ENCODE peak calls at places on chromosome 18, in seven cellular contexts. E is stomach, G is natural killer cell, V is fibroblast of lung, Y is PC-3, X is osteocyte, S is nephron progenitor cell. I is an unnamed sample.

GRCh38 chr18:61569176-61569892 is 236.1 kb downstream of the CDH20 start:
- DNase-seq in V (peak; percentile 89), Y (peak; percentile 58), E (no peak), X (peak; percentile 87), S (no peak), G (no peak), I (no peak)

GRCh38 chr18:22477222-22477621 is 59.5 kb upstream of the CTAGE1 start:
- DNase-seq in V (no peak), G (no peak), S (no peak), E (no peak), X (no peak), Y (no peak), I (no peak)

GRCh38 chr18:23828426-23828825 is 139.2 kb downstream of the LAMA3 start:
- DNase-seq in Y (peak; percentile 88), V (peak; percentile 77), G (peak; percentile 40), X (no peak), E (no peak), S (no peak), I (no peak)

GRCh38 chr18:13725566-13726227 is 661 bp downstream of the FAM210A start:
- DNase-seq in G (no peak), E (no peak), X (no peak), V (peak; percentile 8), S (no peak), Y (peak; percentile 21), I (no peak)

GRCh38 chr18:54228364-54228763 is 3.9 kb upstream of the MBD2 start:
- DNase-seq in Y (no peak), G (no peak), S (no peak), X (no peak), E (no peak), V (no peak), I (no peak)

GRCh38 chr18:58005885-58006523 is 38.0 kb upstream of the NEDD4L start:
- DNase-seq in V (peak; percentile 78), S (no peak), Y (peak; percentile 74), G (no peak), X (no peak), E (no peak), I (no peak)

GRCh38 chr18:61738042-61738441 is 154.8 kb downstream of the RNF152 start:
- DNase-seq in E (no peak), Y (no peak), G (no peak), S (no peak), V (no peak), X (no peak), I (no peak)

GRCh38 chr18:42174909-42175308 is 219.9 kb downstream of the PIK3C3 start:
- DNase-seq in V (peak; percentile 40), E (no peak), X (no peak), G (no peak), S (peak; percentile 50), Y (peak; percentile 6), I (peak; percentile 14)

GRCh38 chr18:22451796-22452195 is 34.1 kb upstream of the CTAGE1 start:
- DNase-seq in Y (no peak), S (peak; percentile 15), X (no peak), G (no peak), V (no peak), E (no peak), I (no peak)

GRCh38 chr18:37343542-37343851 is 222.1 kb downstream of the CELF4 start:
- DNase-seq in V (no peak), Y (no peak), X (no peak), S (no peak), G (no peak), E (no peak), I (no peak)

GRCh38 chr18:70377317-70377799 is 88.5 kb downstream of the SOCS6 start:
- DNase-seq in S (peak; percentile 8), E (no peak), V (peak; percentile 54), Y (no peak), X (no peak), G (no peak), I (no peak)

GRCh38 chr18:23191952-23192662 is 56.8 kb downstream of the CABLES1 start:
- DNase-seq in E (peak; percentile 51), S (no peak), V (peak; percentile 90), G (no peak), X (no peak), Y (peak; percentile 26), I (no peak)

GRCh38 chr18:67969458-67969857 is 452.9 kb upstream of the DSEL start:
- DNase-seq in X (no peak), V (no peak), Y (no peak), S (no peak), E (no peak), G (no peak), I (no peak)

GRCh38 chr18:57660961-57661360 is 39.3 kb upstream of the NARS1 start:
- DNase-seq in E (no peak), V (peak; percentile 80), X (no peak), G (no peak), Y (no peak), S (no peak), I (no peak)

GRCh38 chr18:70086085-70086484 is 119.4 kb downstream of the RTTN start:
- DNase-seq in G (no peak), V (no peak), E (no peak), X (no peak), Y (no peak), S (no peak), I (no peak)

GRCh38 chr18:4017479-4017878 is 437.6 kb downstream of the DLGAP1 start:
- DNase-seq in X (no peak), Y (peak; percentile 14), E (no peak), G (no peak), V (no peak), S (no peak), I (no peak)

GRCh38 chr18:41266616-41267015 is 688.4 kb upstream of the PIK3C3 start:
- DNase-seq in G (no peak), Y (peak; percentile 18), V (peak; percentile 82), S (no peak), X (no peak), E (no peak), I (no peak)

GRCh38 chr18:11909081-11909410 is 929 bp upstream of the MPPE1 start:
- DNase-seq in X (no peak), Y (no peak), E (no peak), S (no peak), V (no peak), G (no peak), I (no peak)

GRCh38 chr18:10851824-10852225 is 297.5 kb downstream of the PIEZO2 start:
- DNase-seq in E (no peak), X (no peak), V (peak; percentile 45), G (no peak), S (no peak), Y (peak; percentile 75), I (no peak)

GRCh38 chr18:28108801-28109200 is 68.1 kb downstream of the CDH2 start:
- DNase-seq in V (peak; percentile 69), Y (peak; percentile 77), E (no peak), G (no peak), S (no peak), X (no peak), I (no peak)

GRCh38 chr18:5461056-5461455 is 82.7 kb downstream of the EPB41L3 start:
- DNase-seq in X (no peak), G (no peak), Y (peak; percentile 10), V (peak; percentile 6), E (no peak), S (no peak), I (no peak)

GRCh38 chr18:46452820-46453219 is 204.2 kb downstream of the LOXHD1 start:
- DNase-seq in X (no peak), S (no peak), G (no peak), E (no peak), Y (peak; percentile 25), V (peak; percentile 54), I (no peak)

GRCh38 chr18:25229080-25229479 is 122.9 kb downstream of the ZNF521 start:
- DNase-seq in E (no peak), X (no peak), V (peak; percentile 74), Y (no peak), G (no peak), S (no peak), I (no peak)

GRCh38 chr18:51012441-51012840 is 17.6 kb upstream of the SMAD4 start:
- DNase-seq in V (no peak), Y (no peak), S (no peak), E (no peak), X (no peak), G (no peak), I (no peak)

GRCh38 chr18:51013259-51013658 is 16.8 kb upstream of the SMAD4 start:
- DNase-seq in X (no peak), Y (no peak), G (no peak), E (no peak), S (no peak), V (no peak), I (no peak)

GRCh38 chr18:51009071-51009470 is 20.9 kb upstream of the SMAD4 start:
- DNase-seq in Y (peak; percentile 5), G (no peak), V (peak; percentile 50), E (no peak), X (no peak), S (no peak), I (no peak)

GRCh38 chr18:51010218-51010617 is 19.8 kb upstream of the SMAD4 start:
- DNase-seq in V (no peak), Y (no peak), X (no peak), E (no peak), G (no peak), S (no peak), I (no peak)

DNA sequence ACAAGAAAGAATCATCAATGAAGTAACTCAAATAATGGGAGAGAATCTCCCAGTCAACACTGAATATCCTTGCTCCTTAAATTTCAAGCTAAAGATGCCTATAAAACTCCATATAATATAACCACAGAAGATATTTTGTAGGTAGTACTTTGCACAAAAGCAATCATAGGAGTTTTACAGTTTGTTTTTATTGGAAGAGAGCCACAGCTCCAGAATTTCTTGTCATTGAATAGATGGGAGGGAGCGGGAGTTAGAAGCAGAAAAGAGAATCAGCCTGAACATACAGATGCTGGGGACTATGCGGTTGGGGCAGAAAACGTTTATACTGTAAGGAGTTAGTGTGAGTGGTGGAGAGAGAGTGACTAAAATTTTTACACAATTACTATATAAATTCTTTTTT is 18.3 kb upstream of the SMAD4 start:
- DNase-seq in E (no peak), Y (no peak), V (no peak), X (no peak), S (no peak), G (no peak), I (no peak)
- TF ChIP-seq CTCF in E (no peak), Y (no peak), V (no peak), X (no peak), S (no peak), G (no peak), I (no peak)

DNA sequence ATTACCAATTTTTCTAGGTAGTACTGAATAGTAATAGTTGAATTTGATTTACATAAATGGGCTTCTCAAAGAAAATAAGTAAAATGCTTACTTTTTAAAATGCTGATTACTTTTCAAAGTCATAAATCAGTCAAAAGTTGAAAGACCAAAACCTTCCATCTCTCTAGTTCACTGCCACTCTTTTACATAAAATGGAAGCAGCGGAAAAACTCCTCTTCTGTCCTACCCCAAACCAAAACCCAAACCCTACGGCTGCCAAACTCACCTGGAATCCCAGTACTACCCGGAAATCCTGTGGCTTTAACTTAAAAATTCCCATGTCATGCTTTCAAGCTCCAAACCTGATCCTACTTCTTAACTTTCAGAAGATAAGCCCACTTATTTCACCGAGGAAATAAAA is 81.2 kb upstream of the MAPRE2 start:
- DNase-seq in S (no peak), E (no peak), Y (no peak), X (no peak), G (no peak), V (no peak), I (no peak)
- TF ChIP-seq CTCF in S (no peak), E (no peak), Y (no peak), X (no peak), G (no peak), V (no peak), I (no peak)

GRCh38 chr18:2982452-2983172 is 30.3 kb downstream of the LPIN2 start:
- DNase-seq in S (no peak), Y (no peak), G (no peak), X (no peak), V (no peak), E (no peak), I (no peak)
- TF ChIP-seq CTCF in S (no peak), Y (no peak), G (peak; percentile 20), X (no peak), V (no peak), E (no peak), I (no peak)

GRCh38 chr18:31190919-31191318 is 28.3 kb upstream of the DSC1 start:
- DNase-seq in S (no peak), V (no peak), Y (peak; percentile 52), E (no peak), G (no peak), X (no peak), I (no peak)
- TF ChIP-seq CTCF in S (no peak), V (no peak), Y (no peak), E (no peak), G (no peak), X (no peak), I (no peak)

I was measured in progenitor cell of endocrine pancreas.